ENCODE peak calls at places on chromosomes 6 and 20, in four cellular contexts. One of them, this sample, is unnamed. For H3K36me3, the result is how much of the 10 kb centered on the place peaks cover.

GRCh38 chr6:7124631-7125030 is 16.9 kb downstream of the RREB1 start:
- DNase-seq in keratinocyte: no peak
- DNase-seq in mammary epithelial cell: no peak
- DNase-seq in breast epithelium: no peak
- DNase-seq in this sample: no peak

GRCh38 chr20:37559312-37560027 is 31.8 kb upstream of the BLCAP start:
- DNase-seq in keratinocyte: no peak
- DNase-seq in mammary epithelial cell: no peak
- DNase-seq in breast epithelium: no peak
- DNase-seq in this sample: no peak

GRCh38 chr6:27532820-27533538 is 60.1 kb upstream of the ZNF184 start:
- DNase-seq in keratinocyte: no peak
- DNase-seq in mammary epithelial cell: peak
- DNase-seq in breast epithelium: no peak
- DNase-seq in this sample: no peak

GRCh38 chr6:143513410-143513809 is 1.9 kb upstream of the FUCA2 start:
- DNase-seq in keratinocyte: no peak
- DNase-seq in mammary epithelial cell: no peak
- DNase-seq in breast epithelium: no peak
- DNase-seq in this sample: no peak

GRCh38 chr6:160859822-160860221 is 131.7 kb upstream of the MAP3K4 start:
- DNase-seq in keratinocyte: no peak
- DNase-seq in mammary epithelial cell: no peak
- DNase-seq in breast epithelium: no peak
- DNase-seq in this sample: no peak

GRCh38 chr6:44452725-44453124 is 65.2 kb downstream of the CDC5L start:
- DNase-seq in keratinocyte: no peak
- DNase-seq in mammary epithelial cell: peak
- DNase-seq in breast epithelium: no peak
- DNase-seq in this sample: peak

GRCh38 chr6:4573958-4574481 is 202.2 kb upstream of the CDYL start:
- DNase-seq in keratinocyte: no peak
- DNase-seq in mammary epithelial cell: no peak
- DNase-seq in breast epithelium: no peak
- DNase-seq in this sample: no peak

GRCh38 chr6:41427642-41428401 is 92.4 kb downstream of the NCR2 start:
- DNase-seq in keratinocyte: no peak
- DNase-seq in mammary epithelial cell: peak
- DNase-seq in breast epithelium: no peak
- DNase-seq in this sample: no peak

GRCh38 chr20:34637245-34638185 is 39.4 kb downstream of the PIGU start:
- DNase-seq in keratinocyte: no peak
- DNase-seq in mammary epithelial cell: peak
- DNase-seq in breast epithelium: no peak
- DNase-seq in this sample: peak

GRCh38 chr20:22466447-22467171 is 117.8 kb downstream of the FOXA2 start:
- DNase-seq in keratinocyte: no peak
- DNase-seq in mammary epithelial cell: no peak
- DNase-seq in breast epithelium: no peak
- DNase-seq in this sample: no peak

GRCh38 chr6:169326067-169326799 is 72.6 kb upstream of the THBS2 start:
- DNase-seq in keratinocyte: no peak
- DNase-seq in mammary epithelial cell: peak
- DNase-seq in breast epithelium: no peak
- DNase-seq in this sample: no peak

GRCh38 chr6:3808759-3809514 is 40.2 kb upstream of the FAM50B start:
- DNase-seq in keratinocyte: no peak
- DNase-seq in mammary epithelial cell: peak
- DNase-seq in breast epithelium: no peak
- DNase-seq in this sample: peak

GRCh38 chr6:29764422-29765196 is 41.4 kb downstream of the HLA-F start:
- DNase-seq in keratinocyte: no peak
- DNase-seq in mammary epithelial cell: peak
- DNase-seq in breast epithelium: no peak
- DNase-seq in this sample: no peak

GRCh38 chr6:46216879-46217278 is 46.1 kb upstream of the ENPP5 start:
- DNase-seq in keratinocyte: no peak
- DNase-seq in mammary epithelial cell: no peak
- DNase-seq in breast epithelium: no peak
- DNase-seq in this sample: no peak

GRCh38 chr6:130958468-130958867 is 104.6 kb downstream of the EPB41L2 start:
- DNase-seq in keratinocyte: no peak
- DNase-seq in mammary epithelial cell: peak
- DNase-seq in breast epithelium: no peak
- DNase-seq in this sample: no peak

GRCh38 chr6:129370268-129370916 is 339.6 kb downstream of the ARHGAP18 start:
- DNase-seq in keratinocyte: no peak
- DNase-seq in mammary epithelial cell: peak
- DNase-seq in breast epithelium: no peak
- DNase-seq in this sample: no peak

GRCh38 chr6:24666097-24666615 is 543 bp downstream of the TDP2 start:
- DNase-seq in keratinocyte: no peak
- DNase-seq in mammary epithelial cell: no peak
- DNase-seq in breast epithelium: no peak
- DNase-seq in this sample: no peak

GRCh38 chr6:33988121-33989015 is 157.5 kb downstream of the GRM4 start:
- DNase-seq in keratinocyte: no peak
- DNase-seq in mammary epithelial cell: no peak
- DNase-seq in breast epithelium: peak
- DNase-seq in this sample: no peak

GRCh38 chr6:109471105-109471810 is 11.8 kb downstream of the ZBTB24 start:
- DNase-seq in keratinocyte: no peak
- DNase-seq in mammary epithelial cell: no peak
- DNase-seq in breast epithelium: no peak
- DNase-seq in this sample: no peak

GRCh38 chr20:38152175-38153010 is 12.7 kb downstream of the TGM2 start:
- DNase-seq in keratinocyte: no peak
- DNase-seq in mammary epithelial cell: no peak
- DNase-seq in breast epithelium: no peak
- DNase-seq in this sample: no peak

GRCh38 chr6:29516108-29516507 is 28.4 kb upstream of the MAS1L start:
- DNase-seq in keratinocyte: peak
- DNase-seq in mammary epithelial cell: peak
- DNase-seq in breast epithelium: no peak
- DNase-seq in this sample: no peak

GRCh38 chr6:42697268-42697655 is 25.1 kb downstream of the PRPH2 start:
- DNase-seq in keratinocyte: no peak
- DNase-seq in mammary epithelial cell: no peak
- DNase-seq in breast epithelium: no peak
- DNase-seq in this sample: no peak

GRCh38 chr20:35478804-35479472 is 23.5 kb downstream of the CEP250 start:
- DNase-seq in keratinocyte: no peak
- DNase-seq in mammary epithelial cell: no peak
- DNase-seq in breast epithelium: no peak
- DNase-seq in this sample: no peak

GRCh38 chr20:31894980-31895675 is 24.7 kb downstream of the TTLL9 start:
- DNase-seq in keratinocyte: no peak
- DNase-seq in mammary epithelial cell: peak
- DNase-seq in breast epithelium: peak
- DNase-seq in this sample: peak

GRCh38 chr6:73460044-73460443 is 1.5 kb upstream of the MTO1 start:
- DNase-seq in keratinocyte: no peak
- DNase-seq in mammary epithelial cell: no peak
- DNase-seq in breast epithelium: no peak
- DNase-seq in this sample: no peak

GRCh38 chr6:156827382-156827781 is 50.2 kb downstream of the ARID1B start:
- DNase-seq in keratinocyte: no peak
- DNase-seq in mammary epithelial cell: no peak
- DNase-seq in breast epithelium: no peak
- DNase-seq in this sample: no peak

GRCh38 chr6:16503919-16504554 is 257.2 kb downstream of the ATXN1 start:
- DNase-seq in keratinocyte: no peak
- DNase-seq in mammary epithelial cell: no peak
- DNase-seq in breast epithelium: no peak
- DNase-seq in this sample: no peak

GRCh38 chr20:48995599-48995998 is 50.5 kb upstream of the CSE1L start:
- DNase-seq in keratinocyte: no peak
- DNase-seq in mammary epithelial cell: no peak
- DNase-seq in breast epithelium: no peak
- DNase-seq in this sample: no peak

GRCh38 chr20:59101956-59102355 is 59.4 kb upstream of the PRELID3B start:
- DNase-seq in keratinocyte: no peak
- DNase-seq in mammary epithelial cell: no peak
- DNase-seq in breast epithelium: no peak
- DNase-seq in this sample: no peak
- H3K36me3 ChIP-seq in keratinocyte: under half
- H3K36me3 ChIP-seq in mammary epithelial cell: under half
- H3K36me3 ChIP-seq in breast epithelium: under half
- H3K36me3 ChIP-seq in this sample: under half

GRCh38 chr6:99252421-99252820 is 97.1 kb downstream of the FAXC start:
- DNase-seq in keratinocyte: no peak
- DNase-seq in mammary epithelial cell: no peak
- DNase-seq in breast epithelium: no peak
- DNase-seq in this sample: no peak

GRCh38 chr6:99254616-99255550 is 94.6 kb downstream of the FAXC start:
- DNase-seq in keratinocyte: no peak
- DNase-seq in mammary epithelial cell: no peak
- DNase-seq in breast epithelium: no peak
- DNase-seq in this sample: no peak

GRCh38 chr6:99250476-99250875 is 99.0 kb downstream of the FAXC start:
- DNase-seq in keratinocyte: no peak
- DNase-seq in mammary epithelial cell: no peak
- DNase-seq in breast epithelium: no peak
- DNase-seq in this sample: no peak

GRCh38 chr6:99253271-99253670 is 96.2 kb downstream of the FAXC start:
- DNase-seq in keratinocyte: no peak
- DNase-seq in mammary epithelial cell: no peak
- DNase-seq in breast epithelium: no peak
- DNase-seq in this sample: no peak
- TF ChIP-seq CTCF in keratinocyte: no peak
- TF ChIP-seq CTCF in mammary epithelial cell: no peak
- TF ChIP-seq CTCF in breast epithelium: no peak
- TF ChIP-seq CTCF in this sample: no peak

DNA sequence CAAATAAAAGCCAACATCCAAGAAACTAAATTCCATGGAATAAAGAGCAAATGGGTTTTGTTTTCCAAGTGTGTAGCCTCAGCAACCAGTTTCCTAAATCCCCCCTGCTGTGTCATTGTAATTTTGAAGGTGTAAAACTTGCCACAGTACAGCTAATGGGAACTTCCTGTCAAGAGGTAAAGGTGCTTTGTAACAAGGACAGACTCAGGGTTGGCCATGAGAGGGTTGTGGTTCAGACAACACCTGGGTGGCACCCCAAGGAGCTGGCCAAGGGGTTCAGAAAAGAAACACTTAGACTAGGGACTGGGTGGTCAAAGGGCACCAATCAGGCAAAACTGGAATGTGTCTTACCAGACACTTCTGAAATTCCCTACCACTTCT is 52.4 kb upstream of the LYRM2 start:
- DNase-seq in keratinocyte: no peak
- DNase-seq in mammary epithelial cell: no peak
- DNase-seq in breast epithelium: no peak
- DNase-seq in this sample: no peak
- H3K36me3 ChIP-seq in keratinocyte: under half
- H3K36me3 ChIP-seq in mammary epithelial cell: under half
- H3K36me3 ChIP-seq in breast epithelium: under half
- H3K36me3 ChIP-seq in this sample: under half

DNA sequence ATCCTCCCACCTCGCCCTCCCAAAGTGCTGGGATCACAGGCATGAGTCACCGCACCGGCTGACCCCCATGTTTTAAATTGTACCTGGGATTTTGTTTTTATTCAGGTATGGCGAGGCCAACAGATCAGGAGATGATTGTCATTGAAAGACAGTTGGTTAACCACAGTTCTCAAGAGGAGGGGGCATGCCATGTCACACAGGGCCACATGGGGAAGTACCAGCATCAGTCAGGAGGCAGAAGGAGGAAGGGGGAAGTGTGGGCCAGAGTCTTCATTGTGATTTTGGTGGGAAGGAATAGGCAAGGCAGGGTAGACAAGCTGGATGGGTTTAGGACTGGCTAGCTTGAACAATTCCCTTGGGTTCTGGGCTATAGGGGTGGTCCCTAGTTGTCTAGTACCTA is 9.9 kb upstream of the MMP9 start:
- DNase-seq in keratinocyte: no peak
- DNase-seq in mammary epithelial cell: no peak
- DNase-seq in breast epithelium: no peak
- DNase-seq in this sample: no peak
- TF ChIP-seq CTCF in keratinocyte: no peak
- TF ChIP-seq CTCF in mammary epithelial cell: no peak
- TF ChIP-seq CTCF in breast epithelium: no peak
- TF ChIP-seq CTCF in this sample: no peak

DNA sequence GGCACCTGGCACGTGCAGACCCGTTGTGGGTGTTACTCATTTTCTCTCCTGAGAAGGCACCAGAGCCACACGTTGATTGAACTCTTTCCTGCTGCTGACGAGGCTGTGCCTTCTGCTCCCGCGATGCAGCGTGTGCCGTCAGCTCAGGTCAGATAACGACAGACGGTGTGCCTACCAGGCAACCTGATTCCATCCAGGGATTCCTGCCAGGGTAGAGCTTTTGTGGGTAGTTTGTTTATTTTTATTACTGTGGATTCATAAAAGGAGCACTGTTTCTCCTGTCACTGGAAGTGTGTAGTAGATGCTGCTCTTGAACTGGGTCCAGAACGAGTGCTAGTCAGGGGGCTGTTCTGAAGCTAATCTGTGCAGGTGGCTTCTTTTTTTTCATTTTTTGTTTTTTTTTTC is 20.7 kb downstream of the PRPF6 start:
- DNase-seq in keratinocyte: no peak
- DNase-seq in mammary epithelial cell: peak
- DNase-seq in breast epithelium: no peak
- DNase-seq in this sample: no peak
- H3K36me3 ChIP-seq in keratinocyte: under half
- H3K36me3 ChIP-seq in mammary epithelial cell: under half
- H3K36me3 ChIP-seq in breast epithelium: under half
- H3K36me3 ChIP-seq in this sample: under half

DNA sequence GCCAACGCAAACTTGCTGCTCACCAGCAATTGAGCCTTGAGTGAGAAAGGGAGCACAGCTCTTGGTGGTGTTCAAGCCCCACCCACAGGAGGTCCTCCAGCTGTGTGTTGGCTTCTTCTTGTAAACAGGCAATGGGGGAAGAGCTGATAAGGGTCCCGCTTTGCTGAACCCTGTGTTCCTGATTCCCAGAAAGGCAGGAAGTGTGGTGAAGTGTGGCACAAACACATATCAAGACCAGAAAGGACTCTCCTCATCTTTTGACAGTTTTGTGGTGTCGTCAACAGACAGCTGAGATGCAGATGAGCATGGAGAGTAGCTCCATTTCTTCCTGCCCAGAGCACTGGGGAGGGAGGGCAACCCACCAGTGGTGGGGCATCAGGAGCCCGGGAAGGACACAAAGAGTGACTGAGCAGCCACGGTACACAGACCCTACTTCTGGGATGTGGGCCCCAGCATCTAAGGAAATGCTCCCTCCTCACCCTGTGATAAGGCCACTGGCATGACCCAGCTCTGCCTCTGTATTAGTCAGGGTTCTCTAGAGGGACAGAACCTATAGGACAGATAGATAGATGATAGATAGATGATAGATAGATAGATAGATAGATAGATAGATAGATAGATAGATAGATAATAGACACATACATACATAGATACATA is 188.9 kb upstream of the TAB2 start:
- DNase-seq in keratinocyte: no peak
- DNase-seq in mammary epithelial cell: no peak
- DNase-seq in breast epithelium: no peak
- DNase-seq in this sample: no peak
- TF ChIP-seq CTCF in keratinocyte: no peak
- TF ChIP-seq CTCF in mammary epithelial cell: no peak
- TF ChIP-seq CTCF in breast epithelium: no peak
- TF ChIP-seq CTCF in this sample: no peak

GRCh38 chr20:57408131-57408530 is 16.9 kb downstream of the RBM38 start:
- DNase-seq in keratinocyte: no peak
- DNase-seq in mammary epithelial cell: no peak
- DNase-seq in breast epithelium: no peak
- DNase-seq in this sample: no peak
- H3K36me3 ChIP-seq in keratinocyte: under half
- H3K36me3 ChIP-seq in mammary epithelial cell: under half
- H3K36me3 ChIP-seq in breast epithelium: under half
- H3K36me3 ChIP-seq in this sample: under half